ENCODE peak calls at places on chromosome 13, in ten cellular contexts. F is Right ventricle myocardium superior; N is SJSA1; G is stimulated activated CD8-positive, alpha-beta memory T cell treated with anti-CD3 and anti-CD28 coated beads, Interleukin-2, amount 100 ng/mL, for 1 hour; O is nephron progenitor cell; H is endothelial cell; S is cardiac muscle cell; R is memory B cell; A is GM04503; Y is HL-60. W is an unnamed sample.

GRCh38 chr13:23621316-23621645 is 51.1 kb downstream of the TNFRSF19 start:
- DNase-seq in F (no peak), N (peak), G (no peak), O (no peak), H (no peak), S (no peak), R (no peak), A (peak), Y (no peak), W (peak)

GRCh38 chr13:74414458-74414857 is 280.3 kb upstream of the KLF12 start:
- DNase-seq in F (no peak), N (no peak), G (no peak), O (no peak), H (no peak), S (no peak), R (no peak), A (no peak), Y (no peak), W (no peak)

GRCh38 chr13:44726777-44727176 is 150.6 kb upstream of the TSC22D1 start:
- DNase-seq in F (no peak), N (no peak), G (no peak), O (no peak), H (no peak), S (no peak), R (no peak), A (no peak), Y (no peak), W (no peak)

GRCh38 chr13:111508164-111508870 is 187.9 kb downstream of the TEX29 start:
- DNase-seq in F (no peak), N (no peak), G (no peak), O (no peak), H (no peak), S (no peak), R (no peak), A (no peak), Y (no peak), W (no peak)

GRCh38 chr13:37383066-37383465 is 215.5 kb downstream of the POSTN start:
- DNase-seq in F (no peak), N (no peak), G (no peak), O (no peak), H (no peak), S (no peak), R (no peak), A (no peak), Y (no peak), W (no peak)

GRCh38 chr13:37617162-37617561 is 18.6 kb upstream of the POSTN start:
- DNase-seq in F (no peak), N (peak), G (no peak), O (no peak), H (no peak), S (peak), R (no peak), A (peak), Y (no peak), W (no peak)

GRCh38 chr13:100210966-100211710 is 122.2 kb downstream of the PCCA start:
- DNase-seq in F (no peak), N (peak), G (no peak), O (no peak), H (no peak), S (peak), R (no peak), A (no peak), Y (no peak), W (no peak)

GRCh38 chr13:77853701-77854100 is 64.9 kb downstream of the EDNRB start:
- DNase-seq in F (no peak), N (no peak), G (no peak), O (no peak), H (no peak), S (no peak), R (no peak), A (no peak), Y (no peak), W (no peak)

GRCh38 chr13:24087611-24088235 is 72.8 kb upstream of the SPATA13 start:
- DNase-seq in F (peak), N (no peak), G (no peak), O (no peak), H (no peak), S (no peak), R (no peak), A (no peak), Y (no peak), W (peak)

GRCh38 chr13:76799696-76800095 is 86.5 kb downstream of the KCTD12 start:
- DNase-seq in F (no peak), N (no peak), G (no peak), O (no peak), H (no peak), S (peak), R (no peak), A (no peak), Y (no peak), W (peak)

GRCh38 chr13:100589178-100589725 is 663 bp upstream of the GGACT start:
- DNase-seq in F (no peak), N (peak), G (no peak), O (no peak), H (no peak), S (no peak), R (no peak), A (no peak), Y (no peak), W (no peak)

GRCh38 chr13:20353973-20354372 is 121.9 kb upstream of the GJB6 start:
- DNase-seq in F (no peak), N (no peak), G (no peak), O (no peak), H (no peak), S (peak), R (no peak), A (no peak), Y (peak), W (no peak)

W was measured in LoVo.